ENCODE peak calls at places on chromosomes 3 and 15, in nine cellular contexts. One of them, this sample, is unnamed. For H3K9me3, the result is how much of the 10 kb centered on the place peaks cover.

GRCh38 chr15:69031013-69032001 is 16.8 kb downstream of the NOX5 start:
- DNase-seq in thoracic aorta: no peak
- DNase-seq in IMR-90: no peak
- DNase-seq in T-helper 17 cell: no peak
- DNase-seq in psoas muscle: peak
- DNase-seq in heart left ventricle: peak
- DNase-seq in fibroblast of lung: peak
- DNase-seq in PC-3: peak
- DNase-seq in AG04450: no peak
- DNase-seq in this sample: no peak

GRCh38 chr15:50265620-50266019 is at the start of gene HDC:
- DNase-seq in thoracic aorta: no peak
- DNase-seq in IMR-90: no peak
- DNase-seq in T-helper 17 cell: no peak
- DNase-seq in psoas muscle: no peak
- DNase-seq in heart left ventricle: no peak
- DNase-seq in fibroblast of lung: no peak
- DNase-seq in PC-3: no peak
- DNase-seq in AG04450: no peak
- DNase-seq in this sample: no peak

GRCh38 chr3:184566441-184567414 is 5.1 kb downstream of the EPHB3 start:
- DNase-seq in thoracic aorta: no peak
- DNase-seq in IMR-90: no peak
- DNase-seq in T-helper 17 cell: no peak
- DNase-seq in psoas muscle: no peak
- DNase-seq in heart left ventricle: no peak
- DNase-seq in fibroblast of lung: no peak
- DNase-seq in PC-3: peak
- DNase-seq in AG04450: no peak
- DNase-seq in this sample: no peak

GRCh38 chr3:175573226-175573625 is 714.1 kb downstream of the NAALADL2 start:
- DNase-seq in thoracic aorta: no peak
- DNase-seq in IMR-90: no peak
- DNase-seq in T-helper 17 cell: no peak
- DNase-seq in psoas muscle: no peak
- DNase-seq in heart left ventricle: no peak
- DNase-seq in fibroblast of lung: no peak
- DNase-seq in PC-3: no peak
- DNase-seq in AG04450: no peak
- DNase-seq in this sample: no peak

GRCh38 chr15:39079296-39079834 is 501.5 kb upstream of the THBS1 start:
- DNase-seq in thoracic aorta: no peak
- DNase-seq in IMR-90: peak
- DNase-seq in T-helper 17 cell: no peak
- DNase-seq in psoas muscle: no peak
- DNase-seq in heart left ventricle: no peak
- DNase-seq in fibroblast of lung: peak
- DNase-seq in PC-3: peak
- DNase-seq in AG04450: peak
- DNase-seq in this sample: no peak

GRCh38 chr15:100714034-100714748 is 111.8 kb downstream of the ASB7 start:
- DNase-seq in thoracic aorta: no peak
- DNase-seq in IMR-90: no peak
- DNase-seq in T-helper 17 cell: no peak
- DNase-seq in psoas muscle: no peak
- DNase-seq in heart left ventricle: no peak
- DNase-seq in fibroblast of lung: no peak
- DNase-seq in PC-3: no peak
- DNase-seq in AG04450: no peak
- DNase-seq in this sample: no peak

GRCh38 chr3:54621181-54621580 is 306.7 kb downstream of the LRTM1 start:
- DNase-seq in thoracic aorta: no peak
- DNase-seq in IMR-90: no peak
- DNase-seq in T-helper 17 cell: no peak
- DNase-seq in psoas muscle: no peak
- DNase-seq in heart left ventricle: no peak
- DNase-seq in fibroblast of lung: peak
- DNase-seq in PC-3: no peak
- DNase-seq in AG04450: no peak
- DNase-seq in this sample: no peak

GRCh38 chr3:29764603-29765254 is 483.9 kb downstream of the RBMS3 start:
- DNase-seq in thoracic aorta: no peak
- DNase-seq in IMR-90: peak
- DNase-seq in T-helper 17 cell: no peak
- DNase-seq in psoas muscle: no peak
- DNase-seq in heart left ventricle: peak
- DNase-seq in fibroblast of lung: peak
- DNase-seq in PC-3: peak
- DNase-seq in AG04450: peak
- DNase-seq in this sample: no peak

GRCh38 chr3:12479919-12480425 is 4.3 kb upstream of the TSEN2 start:
- DNase-seq in thoracic aorta: no peak
- DNase-seq in IMR-90: peak
- DNase-seq in T-helper 17 cell: no peak
- DNase-seq in psoas muscle: no peak
- DNase-seq in heart left ventricle: no peak
- DNase-seq in fibroblast of lung: peak
- DNase-seq in PC-3: peak
- DNase-seq in AG04450: no peak
- DNase-seq in this sample: peak

GRCh38 chr3:167887096-167887495 is 151.6 kb downstream of the SERPINI1 start:
- DNase-seq in thoracic aorta: no peak
- DNase-seq in IMR-90: peak
- DNase-seq in T-helper 17 cell: no peak
- DNase-seq in psoas muscle: no peak
- DNase-seq in heart left ventricle: no peak
- DNase-seq in fibroblast of lung: peak
- DNase-seq in PC-3: peak
- DNase-seq in AG04450: no peak
- DNase-seq in this sample: no peak

GRCh38 chr15:40928351-40928974 is 677 bp upstream of the DLL4 start:
- DNase-seq in thoracic aorta: no peak
- DNase-seq in IMR-90: no peak
- DNase-seq in T-helper 17 cell: no peak
- DNase-seq in psoas muscle: no peak
- DNase-seq in heart left ventricle: peak
- DNase-seq in fibroblast of lung: no peak
- DNase-seq in PC-3: peak
- DNase-seq in AG04450: no peak
- DNase-seq in this sample: no peak

GRCh38 chr15:39213385-39213840 is 367.5 kb upstream of the THBS1 start:
- DNase-seq in thoracic aorta: no peak
- DNase-seq in IMR-90: peak
- DNase-seq in T-helper 17 cell: no peak
- DNase-seq in psoas muscle: no peak
- DNase-seq in heart left ventricle: peak
- DNase-seq in fibroblast of lung: peak
- DNase-seq in PC-3: peak
- DNase-seq in AG04450: peak
- DNase-seq in this sample: no peak

GRCh38 chr3:139227165-139227564 is 116.7 kb upstream of the MRPS22 start:
- DNase-seq in thoracic aorta: no peak
- DNase-seq in IMR-90: no peak
- DNase-seq in T-helper 17 cell: no peak
- DNase-seq in psoas muscle: no peak
- DNase-seq in heart left ventricle: peak
- DNase-seq in fibroblast of lung: peak
- DNase-seq in PC-3: no peak
- DNase-seq in AG04450: no peak
- DNase-seq in this sample: no peak

GRCh38 chr3:171283248-171284222 is 176.7 kb downstream of the TNIK start:
- DNase-seq in thoracic aorta: no peak
- DNase-seq in IMR-90: no peak
- DNase-seq in T-helper 17 cell: no peak
- DNase-seq in psoas muscle: no peak
- DNase-seq in heart left ventricle: no peak
- DNase-seq in fibroblast of lung: no peak
- DNase-seq in PC-3: no peak
- DNase-seq in AG04450: no peak
- DNase-seq in this sample: no peak

GRCh38 chr3:186496016-186496415 is 48.2 kb downstream of the CRYGS start:
- DNase-seq in thoracic aorta: no peak
- DNase-seq in IMR-90: no peak
- DNase-seq in T-helper 17 cell: no peak
- DNase-seq in psoas muscle: no peak
- DNase-seq in heart left ventricle: no peak
- DNase-seq in fibroblast of lung: no peak
- DNase-seq in PC-3: no peak
- DNase-seq in AG04450: no peak
- DNase-seq in this sample: no peak

GRCh38 chr15:25186411-25186810 is 231.6 kb downstream of the SNRPN start:
- DNase-seq in thoracic aorta: no peak
- DNase-seq in IMR-90: no peak
- DNase-seq in T-helper 17 cell: no peak
- DNase-seq in psoas muscle: peak
- DNase-seq in heart left ventricle: no peak
- DNase-seq in fibroblast of lung: no peak
- DNase-seq in PC-3: no peak
- DNase-seq in AG04450: no peak
- DNase-seq in this sample: no peak
- H3K9me3 ChIP-seq in thoracic aorta: under half
- H3K9me3 ChIP-seq in IMR-90: half or more
- H3K9me3 ChIP-seq in T-helper 17 cell: under half
- H3K9me3 ChIP-seq in psoas muscle: under half
- H3K9me3 ChIP-seq in heart left ventricle: under half
- H3K9me3 ChIP-seq in fibroblast of lung: under half
- H3K9me3 ChIP-seq in PC-3: under half
- H3K9me3 ChIP-seq in AG04450: half or more
- H3K9me3 ChIP-seq in this sample: half or more

GRCh38 chr15:24772709-24773373 is 97.3 kb downstream of the NPAP1 start:
- DNase-seq in thoracic aorta: no peak
- DNase-seq in IMR-90: peak
- DNase-seq in T-helper 17 cell: peak
- DNase-seq in psoas muscle: peak
- DNase-seq in heart left ventricle: peak
- DNase-seq in fibroblast of lung: peak
- DNase-seq in PC-3: peak
- DNase-seq in AG04450: peak
- DNase-seq in this sample: peak
- H3K9me3 ChIP-seq in thoracic aorta: under half
- H3K9me3 ChIP-seq in IMR-90: under half
- H3K9me3 ChIP-seq in T-helper 17 cell: under half
- H3K9me3 ChIP-seq in psoas muscle: under half
- H3K9me3 ChIP-seq in heart left ventricle: under half
- H3K9me3 ChIP-seq in fibroblast of lung: under half
- H3K9me3 ChIP-seq in PC-3: under half
- H3K9me3 ChIP-seq in AG04450: under half
- H3K9me3 ChIP-seq in this sample: under half

DNA sequence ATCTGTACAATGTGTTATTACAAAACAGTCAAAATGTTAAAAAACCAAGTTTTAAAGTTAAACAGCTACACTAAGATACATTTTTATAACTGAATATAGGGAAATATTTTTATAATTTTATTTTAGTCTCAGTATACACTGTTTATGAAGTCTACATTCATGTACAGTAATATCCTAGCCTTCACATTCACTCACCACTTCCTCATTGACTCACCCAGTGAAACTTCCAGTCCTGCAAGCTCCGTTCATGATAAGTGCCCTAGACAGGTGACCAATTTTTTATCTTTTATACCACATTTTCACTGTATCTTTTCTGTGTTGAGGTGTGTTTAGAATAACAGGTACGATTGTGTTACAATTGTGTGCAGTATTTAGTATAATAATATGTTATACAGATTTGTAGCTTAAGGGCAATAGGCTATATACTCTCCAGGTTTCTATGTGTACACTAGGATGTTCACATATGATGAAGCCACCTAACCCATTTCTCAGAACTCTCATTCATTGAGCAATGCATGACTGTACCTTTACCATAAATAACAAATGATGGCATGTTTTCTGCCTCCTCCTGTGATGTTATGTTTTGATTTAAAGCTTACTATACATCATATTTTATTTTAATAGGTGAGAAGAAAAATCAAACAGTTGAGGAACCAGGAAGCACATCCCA is 388.4 kb upstream of the NDN start:
- DNase-seq in thoracic aorta: no peak
- DNase-seq in IMR-90: no peak
- DNase-seq in T-helper 17 cell: no peak
- DNase-seq in psoas muscle: no peak
- DNase-seq in heart left ventricle: no peak
- DNase-seq in fibroblast of lung: no peak
- DNase-seq in PC-3: peak
- DNase-seq in AG04450: no peak
- DNase-seq in this sample: no peak
- H3K9me3 ChIP-seq in thoracic aorta: under half
- H3K9me3 ChIP-seq in IMR-90: under half
- H3K9me3 ChIP-seq in T-helper 17 cell: under half
- H3K9me3 ChIP-seq in psoas muscle: under half
- H3K9me3 ChIP-seq in heart left ventricle: under half
- H3K9me3 ChIP-seq in fibroblast of lung: under half
- H3K9me3 ChIP-seq in PC-3: under half
- H3K9me3 ChIP-seq in AG04450: under half
- H3K9me3 ChIP-seq in this sample: under half

GRCh38 chr3:42497009-42497731 is 5.3 kb upstream of the VIPR1 start:
- DNase-seq in thoracic aorta: no peak
- DNase-seq in IMR-90: peak
- DNase-seq in T-helper 17 cell: no peak
- DNase-seq in psoas muscle: no peak
- DNase-seq in heart left ventricle: peak
- DNase-seq in fibroblast of lung: peak
- DNase-seq in PC-3: peak
- DNase-seq in AG04450: no peak
- DNase-seq in this sample: peak

GRCh38 chr3:42498791-42499477 is 3.5 kb upstream of the VIPR1 start:
- DNase-seq in thoracic aorta: no peak
- DNase-seq in IMR-90: no peak
- DNase-seq in T-helper 17 cell: no peak
- DNase-seq in psoas muscle: no peak
- DNase-seq in heart left ventricle: peak
- DNase-seq in fibroblast of lung: no peak
- DNase-seq in PC-3: no peak
- DNase-seq in AG04450: no peak
- DNase-seq in this sample: no peak

GRCh38 chr3:42500091-42500490 is 2.4 kb upstream of the VIPR1 start:
- DNase-seq in thoracic aorta: no peak
- DNase-seq in IMR-90: no peak
- DNase-seq in T-helper 17 cell: no peak
- DNase-seq in psoas muscle: no peak
- DNase-seq in heart left ventricle: peak
- DNase-seq in fibroblast of lung: no peak
- DNase-seq in PC-3: no peak
- DNase-seq in AG04450: no peak
- DNase-seq in this sample: no peak

GRCh38 chr3:42499478-42499871 is 3.0 kb upstream of the VIPR1 start:
- DNase-seq in thoracic aorta: no peak
- DNase-seq in IMR-90: no peak
- DNase-seq in T-helper 17 cell: no peak
- DNase-seq in psoas muscle: no peak
- DNase-seq in heart left ventricle: peak
- DNase-seq in fibroblast of lung: no peak
- DNase-seq in PC-3: no peak
- DNase-seq in AG04450: no peak
- DNase-seq in this sample: no peak

DNA sequence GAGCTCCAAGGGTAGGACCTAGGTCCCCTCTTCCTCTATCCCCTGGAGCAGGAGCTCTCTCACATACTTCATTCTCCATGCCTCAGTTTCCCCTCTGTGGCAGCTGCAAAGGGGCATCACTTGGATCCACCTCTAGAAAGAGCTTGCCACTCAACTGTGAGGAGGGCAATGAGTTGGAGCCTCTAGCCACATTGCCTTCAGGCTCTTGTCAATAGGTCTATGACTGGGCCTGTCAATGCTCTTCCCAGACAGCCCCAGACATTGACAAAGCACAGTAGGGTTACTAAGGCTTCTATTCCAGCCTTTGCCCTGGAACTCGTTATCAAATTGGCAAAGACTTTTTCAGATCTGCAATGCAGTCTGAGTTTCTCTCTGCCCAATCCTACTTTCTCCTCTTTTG is 4.4 kb upstream of the VIPR1 start:
- DNase-seq in thoracic aorta: no peak
- DNase-seq in IMR-90: no peak
- DNase-seq in T-helper 17 cell: no peak
- DNase-seq in psoas muscle: no peak
- DNase-seq in heart left ventricle: no peak
- DNase-seq in fibroblast of lung: no peak
- DNase-seq in PC-3: no peak
- DNase-seq in AG04450: no peak
- DNase-seq in this sample: no peak
- H3K9me3 ChIP-seq in thoracic aorta: under half
- H3K9me3 ChIP-seq in IMR-90: under half
- H3K9me3 ChIP-seq in T-helper 17 cell: under half
- H3K9me3 ChIP-seq in psoas muscle: under half
- H3K9me3 ChIP-seq in heart left ventricle: under half
- H3K9me3 ChIP-seq in fibroblast of lung: under half
- H3K9me3 ChIP-seq in PC-3: under half
- H3K9me3 ChIP-seq in AG04450: under half
- H3K9me3 ChIP-seq in this sample: under half